ENCODE peak calls at places on chromosome 13, in five cellular contexts. W, X, L, I and D are unnamed samples.

GRCh38 chr13:88651531-88651930 is 980.4 kb downstream of the SLITRK5 start:
- DNase-seq in W (no peak), X (no peak), L (no peak), I (no peak), D (no peak)

GRCh38 chr13:24680921-24681585 is 845 bp downstream of the ATP12A start:
- DNase-seq in W (no peak), X (no peak), L (no peak), I (no peak), D (no peak)

GRCh38 chr13:81639984-81640582 is 1299.2 kb upstream of the SPRY2 start:
- DNase-seq in W (no peak), X (no peak), L (no peak), I (peak; percentile 56), D (no peak)

GRCh38 chr13:19567820-19568534 is 6.6 kb upstream of the TPTE2 start:
- DNase-seq in W (no peak), X (no peak), L (no peak), I (no peak), D (no peak)

GRCh38 chr13:78022164-78022877 is 103.7 kb upstream of the EDNRB start:
- DNase-seq in W (no peak), X (peak; percentile 40), L (no peak), I (peak; percentile 59), D (peak; percentile 10)

GRCh38 chr13:20383058-20383457 is 142.6 kb downstream of the CRYL1 start:
- DNase-seq in W (no peak), X (no peak), L (no peak), I (no peak), D (no peak)

GRCh38 chr13:93227280-93227905 is 786 bp downstream of the GPC6 start:
- DNase-seq in W (no peak), X (no peak), L (peak; percentile 24), I (peak; percentile 43), D (no peak)

GRCh38 chr13:33872005-33872351 is 54.0 kb downstream of the RFC3 start:
- DNase-seq in W (no peak), X (no peak), L (peak; percentile 40), I (no peak), D (no peak)

GRCh38 chr13:35979378-35979911 is 151.7 kb downstream of the DCLK1 start:
- DNase-seq in W (peak; percentile 92), X (peak; percentile 69), L (peak; percentile 46), I (peak; percentile 78), D (peak; percentile 17)

GRCh38 chr13:77521595-77522367 is 13.7 kb upstream of the SCEL start:
- DNase-seq in W (no peak), X (no peak), L (no peak), I (peak; percentile 92), D (no peak)

GRCh38 chr13:21175656-21176194 is 627 bp downstream of the SKA3 start:
- DNase-seq in W (no peak), X (no peak), L (no peak), I (no peak), D (no peak)

GRCh38 chr13:36819811-36820140 is 754 bp downstream of the RFXAP start:
- DNase-seq in W (no peak), X (peak; percentile 10), L (no peak), I (peak; percentile 21), D (no peak)

DNA sequence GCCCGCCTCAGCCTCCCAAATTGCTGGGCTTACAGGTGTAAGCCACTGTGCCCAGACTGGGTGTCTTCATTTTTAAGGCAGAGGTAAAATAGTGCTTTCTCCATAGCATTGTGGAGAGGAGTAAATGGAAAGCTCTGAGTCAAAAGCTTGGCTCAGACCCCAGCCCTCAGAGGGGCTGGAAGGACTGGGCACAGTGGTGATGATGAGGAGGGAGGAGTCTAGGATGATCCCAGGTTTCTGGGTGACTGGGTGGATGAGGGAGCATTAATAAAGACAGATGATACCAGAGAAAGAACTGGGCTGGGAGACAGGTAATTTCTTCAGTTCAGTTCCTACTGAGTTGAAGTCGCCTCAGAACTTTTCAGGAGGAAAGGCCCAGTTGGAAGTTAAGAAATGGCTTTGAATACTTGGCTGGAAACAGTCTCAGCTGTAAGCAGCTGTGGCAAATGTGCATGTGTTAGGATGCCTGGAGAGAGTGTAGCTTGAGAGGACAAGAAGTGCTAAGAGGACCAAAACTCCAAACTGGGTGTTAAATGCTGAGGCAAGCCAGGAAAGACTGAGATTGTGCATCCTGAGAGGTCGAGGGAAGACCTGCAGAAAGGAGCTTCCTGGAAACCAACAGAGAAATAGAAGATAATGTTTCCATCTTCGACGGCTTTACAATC is 37.1 kb upstream of the MEDAG start:
- DNase-seq in W (no peak), X (no peak), L (no peak), I (no peak), D (no peak)
- H3K27ac ChIP-seq in W (peak overlapping the region; percentile 87), X (no peak overlapping the region), L (no peak overlapping the region), I (no peak overlapping the region), D (peak overlapping the region; percentile 90)

GRCh38 chr13:100667894-100668293 is 6.7 kb downstream of the TMTC4 start:
- DNase-seq in W (no peak), X (no peak), L (no peak), I (no peak), D (no peak)

GRCh38 chr13:100666124-100666523 is 8.5 kb downstream of the TMTC4 start:
- DNase-seq in W (no peak), X (no peak), L (no peak), I (no peak), D (no peak)

GRCh38 chr13:100662470-100663211 is 12.0 kb downstream of the TMTC4 start:
- DNase-seq in W (no peak), X (no peak), L (no peak), I (no peak), D (no peak)

GRCh38 chr13:100665403-100665802 is 9.2 kb downstream of the TMTC4 start:
- DNase-seq in W (no peak), X (no peak), L (no peak), I (no peak), D (no peak)

GRCh38 chr13:100664171-100664900 is 10.3 kb downstream of the TMTC4 start:
- DNase-seq in W (no peak), X (no peak), L (no peak), I (no peak), D (no peak)
- H3K36me3 ChIP-seq in W (peaks cover 80% of the 10 kb centered on the region), X (peaks cover 10% of the 10 kb centered on the region), L (peaks cover 47% of the 10 kb centered on the region), I (no peaks in the 10 kb centered on the region), D (peaks cover 34% of the 10 kb centered on the region)

GRCh38 chr13:91346848-91347211 is 657 bp upstream of the MIR17HG start:
- DNase-seq in W (no peak), X (no peak), L (no peak), I (peak; percentile 13), D (no peak)
- H3K27ac ChIP-seq in W (peak overlapping the region; percentile 99), X (peak overlapping the region; percentile 97), L (no peak overlapping the region), I (no peak overlapping the region), D (peak overlapping the region; percentile 92)

GRCh38 chr13:110099922-110100321 is 207.0 kb downstream of the COL4A1 start:
- DNase-seq in W (no peak), X (no peak), L (no peak), I (no peak), D (no peak)

GRCh38 chr13:110102053-110102452 is 204.9 kb downstream of the COL4A1 start:
- DNase-seq in W (no peak), X (no peak), L (no peak), I (no peak), D (no peak)

GRCh38 chr13:110092869-110093268 is 214.1 kb downstream of the COL4A1 start:
- DNase-seq in W (no peak), X (no peak), L (no peak), I (no peak), D (no peak)

GRCh38 chr13:110097013-110097412 is 209.9 kb downstream of the COL4A1 start:
- DNase-seq in W (no peak), X (no peak), L (no peak), I (no peak), D (no peak)
- H3K36me3 ChIP-seq in W (no peaks in the 10 kb centered on the region), X (no peaks in the 10 kb centered on the region), L (no peaks in the 10 kb centered on the region), I (no peaks in the 10 kb centered on the region), D (no peaks in the 10 kb centered on the region)

GRCh38 chr13:84648069-84648640 is 765.9 kb upstream of the SLITRK1 start:
- DNase-seq in W (no peak), X (no peak), L (no peak), I (peak; percentile 14), D (no peak)

GRCh38 chr13:84653915-84654534 is 771.8 kb upstream of the SLITRK1 start:
- DNase-seq in W (no peak), X (peak; percentile 59), L (no peak), I (no peak), D (no peak)

GRCh38 chr13:84654654-84655244 is 772.5 kb upstream of the SLITRK1 start:
- DNase-seq in W (no peak), X (no peak), L (no peak), I (no peak), D (no peak)

GRCh38 chr13:84649853-84650252 is 767.6 kb upstream of the SLITRK1 start:
- DNase-seq in W (no peak), X (peak; percentile 10), L (no peak), I (peak; percentile 59), D (no peak)

DNA sequence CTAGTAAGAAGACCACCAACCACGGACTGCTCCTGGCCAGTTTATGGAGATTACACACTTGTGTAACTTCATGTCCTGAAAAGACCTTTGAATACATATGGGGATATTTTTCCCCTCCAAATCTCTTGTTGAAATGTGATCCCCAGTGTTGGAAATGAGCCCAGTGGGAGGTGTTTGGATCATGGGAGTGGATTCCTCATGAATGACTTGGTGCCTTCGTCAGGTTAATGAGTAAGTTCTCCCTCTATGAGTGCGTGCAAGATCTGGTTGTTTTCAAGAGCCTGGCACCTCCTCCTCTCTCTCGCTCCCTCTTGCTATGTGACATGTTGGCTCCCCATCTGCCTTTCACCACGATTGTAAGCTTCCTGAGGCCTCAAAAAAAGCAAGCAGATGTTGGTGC is 769.0 kb upstream of the SLITRK1 start:
- DNase-seq in W (no peak), X (peak; percentile 24), L (no peak), I (peak; percentile 65), D (no peak)
- H3K27ac ChIP-seq in W (no peak overlapping the region), X (no peak overlapping the region), L (no peak overlapping the region), I (peak overlapping the region; percentile 30), D (no peak overlapping the region)

GRCh38 chr13:41345921-41346589 is 35.0 kb downstream of the NAA16 start:
- DNase-seq in W (no peak), X (no peak), L (no peak), I (no peak), D (no peak)

GRCh38 chr13:41345165-41345920 is 34.3 kb downstream of the NAA16 start:
- DNase-seq in W (no peak), X (no peak), L (no peak), I (no peak), D (no peak)

DNA sequence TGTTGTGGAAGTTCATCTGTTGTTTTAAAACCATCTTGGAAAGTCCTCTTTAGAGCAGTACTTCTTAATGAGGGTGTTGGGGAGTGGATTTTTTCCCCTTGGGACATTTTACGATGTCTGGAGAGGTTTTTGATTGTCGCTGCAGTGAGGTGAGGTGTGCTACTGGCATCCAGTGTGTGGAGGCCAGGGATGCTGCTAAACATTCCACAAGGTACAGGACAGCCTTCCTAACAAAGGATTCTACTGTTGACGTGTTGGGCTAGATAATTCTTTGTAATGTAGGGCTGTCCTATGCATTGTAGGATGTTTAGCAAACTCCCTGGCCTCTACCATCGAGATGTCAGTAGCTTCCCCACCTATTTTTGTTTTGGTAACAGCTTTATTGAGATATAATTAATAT is 33.3 kb downstream of the NAA16 start:
- DNase-seq in W (no peak), X (no peak), L (no peak), I (no peak), D (no peak)
- H3K36me3 ChIP-seq in W (peaks cover 30% of the 10 kb centered on the region), X (peaks cover 3% of the 10 kb centered on the region), L (peaks cover 7% of the 10 kb centered on the region), I (peaks cover 11% of the 10 kb centered on the region), D (peaks cover 11% of the 10 kb centered on the region)